ENCODE peak calls at places on chromosomes 6 and 20, in five cellular contexts. U is fibroblast of lung; I is fibroblast of pulmonary artery; A is NK-92 treated with Interleukin-12 subunit alpha and Interleukin-12 subunit beta, amount 100 ng/mL, for 24 hours; N is neural progenitor cell. K is an unnamed sample.
A peak's percentile ranks its signal among the peaks of the same experiment; 100 is the strongest.

GRCh38 chr6:44004136-44004535 is 123.1 kb downstream of the MRPL14 start:
- DNase-seq in I (no peak), U (no peak), A (no peak), N (no peak), K (no peak)

GRCh38 chr6:136547336-136547735 is 2.9 kb downstream of the MAP7 start:
- DNase-seq in N (peak; percentile 43), U (peak; percentile 45), A (no peak), I (peak; percentile 47), K (peak; percentile 56)

GRCh38 chr6:36634317-36634716 is 40.2 kb downstream of the SRSF3 start:
- DNase-seq in N (no peak), U (no peak), A (no peak), I (no peak), K (no peak)

GRCh38 chr20:10671850-10672578 is 1.8 kb downstream of the JAG1 start:
- DNase-seq in A (no peak), U (peak; percentile 49), N (peak; percentile 50), I (no peak), K (peak; percentile 76)

GRCh38 chr6:112802154-112802553 is 455.0 kb downstream of the RFPL4B start:
- DNase-seq in N (no peak), I (peak; percentile 87), U (peak; percentile 96), A (no peak), K (peak; percentile 83)

GRCh38 chr6:122845916-122846632 is 57.0 kb downstream of the SMPDL3A start:
- DNase-seq in A (no peak), U (peak; percentile 33), I (peak; percentile 18), N (no peak), K (peak; percentile 45)

GRCh38 chr6:30500421-30501069 is 11.2 kb downstream of the HLA-E start:
- DNase-seq in A (no peak), N (no peak), I (peak; percentile 66), U (peak; percentile 13), K (peak; percentile 22)

GRCh38 chr20:43844778-43845614 is 69.7 kb upstream of the TOX2 start:
- DNase-seq in U (peak; percentile 96), I (peak; percentile 96), A (peak; percentile 50), N (no peak), K (peak; percentile 98)

GRCh38 chr20:56460459-56460858 is 8.0 kb upstream of the RTF2 start:
- DNase-seq in I (no peak), A (peak; percentile 64), N (no peak), U (no peak), K (no peak)

GRCh38 chr20:18906046-18906445 is 92.5 kb downstream of the SCP2D1 start:
- DNase-seq in U (no peak), I (no peak), N (no peak), A (no peak), K (no peak)

GRCh38 chr6:158744986-158745430 is 74.2 kb downstream of the EZR start:
- DNase-seq in N (no peak), U (no peak), A (no peak), I (peak; percentile 16), K (peak; percentile 67)

GRCh38 chr6:48613221-48613949 is 502.4 kb upstream of the PTCHD4 start:
- DNase-seq in N (no peak), A (no peak), I (peak; percentile 53), U (no peak), K (no peak)

GRCh38 chr6:43963877-43964658 is 163.2 kb downstream of the MRPL14 start:
- DNase-seq in A (no peak), I (no peak), U (no peak), N (no peak), K (no peak)

GRCh38 chr6:43993881-43994523 is 133.2 kb downstream of the MRPL14 start:
- DNase-seq in N (no peak), A (no peak), U (no peak), I (no peak), K (no peak)

GRCh38 chr6:166744654-166745134 is 117.6 kb upstream of the RPS6KA2 start:
- DNase-seq in I (no peak), N (no peak), A (no peak), U (no peak), K (no peak)

GRCh38 chr6:46513533-46513932 is 22.3 kb upstream of the RCAN2 start:
- DNase-seq in I (no peak), U (no peak), A (no peak), N (no peak), K (no peak)

GRCh38 chr20:38230957-38231785 is 29.4 kb downstream of the KIAA1755 start:
- DNase-seq in N (no peak), U (peak; percentile 58), I (no peak), A (no peak), K (no peak)

GRCh38 chr6:31775184-31775583 is 1.9 kb downstream of the VWA7 start:
- DNase-seq in U (no peak), A (no peak), N (no peak), I (no peak), K (no peak)